ENCODE peak calls at places on chromosomes 3 and 15, in four cellular contexts. Z is heart left ventricle, Q is aorta, L is BE2C. I is an unnamed sample. For H3K4me1 and H3K27me3, the result is how much of the 10 kb centered on the place peaks cover.

GRCh38 chr3:150710097-150710496 is 6.4 kb upstream of the ERICH6 start:
- DNase-seq in Z (no peak), Q (no peak), L (no peak), I (no peak)

GRCh38 chr3:138984816-138985215 is 21.3 kb downstream of the PRR23A start:
- DNase-seq in Z (no peak), Q (no peak), L (no peak), I (no peak)

GRCh38 chr15:77506311-77507150 is 85.8 kb downstream of the HMG20A start:
- DNase-seq in Z (peak), Q (no peak), L (no peak), I (peak)

GRCh38 chr3:188123170-188123920 is 30.6 kb upstream of the LPP start:
- DNase-seq in Z (no peak), Q (no peak), L (no peak), I (no peak)

GRCh38 chr3:41975421-41976103 is 13.7 kb upstream of the ULK4 start:
- DNase-seq in Z (no peak), Q (no peak), L (no peak), I (no peak)

GRCh38 chr15:80010131-80010673 is 39.2 kb upstream of the BCL2A1 start:
- DNase-seq in Z (no peak), Q (no peak), L (no peak), I (no peak)

GRCh38 chr3:72547183-72547582 is 301.1 kb downstream of the SHQ1 start:
- DNase-seq in Z (no peak), Q (no peak), L (no peak), I (no peak)

GRCh38 chr15:59165726-59166125 is 40.9 kb upstream of the LDHAL6B start:
- DNase-seq in Z (no peak), Q (no peak), L (no peak), I (no peak)

GRCh38 chr15:51982013-51982769 is 10.6 kb upstream of the LEO1 start:
- DNase-seq in Z (no peak), Q (no peak), L (peak), I (no peak)

GRCh38 chr3:57793737-57794187 is 37.7 kb downstream of the SLMAP start:
- DNase-seq in Z (no peak), Q (no peak), L (no peak), I (no peak)

GRCh38 chr3:57796261-57796660 is 40.2 kb downstream of the SLMAP start:
- DNase-seq in Z (no peak), Q (no peak), L (no peak), I (no peak)

GRCh38 chr3:57794501-57794900 is 38.4 kb downstream of the SLMAP start:
- DNase-seq in Z (no peak), Q (no peak), L (no peak), I (no peak)

GRCh38 chr3:57794951-57795350 is 38.8 kb downstream of the SLMAP start:
- DNase-seq in Z (no peak), Q (no peak), L (no peak), I (no peak)

GRCh38 chr3:57797701-57798487 is 41.8 kb downstream of the SLMAP start:
- DNase-seq in Z (no peak), Q (no peak), L (no peak), I (no peak)
- H3K4me1 ChIP-seq in Z (under half), Q (under half), L (under half), I (half or more)

GRCh38 chr15:89127054-89127702 is 38.9 kb downstream of the ABHD2 start:
- DNase-seq in Z (no peak), Q (no peak), L (no peak), I (no peak)

GRCh38 chr15:89129123-89129815 is 41.0 kb downstream of the ABHD2 start:
- DNase-seq in Z (no peak), Q (peak), L (peak), I (no peak)

GRCh38 chr15:89130194-89130593 is 41.9 kb downstream of the ABHD2 start:
- DNase-seq in Z (no peak), Q (no peak), L (no peak), I (no peak)

GRCh38 chr15:89128320-89129122 is 40.3 kb downstream of the ABHD2 start:
- DNase-seq in Z (no peak), Q (no peak), L (no peak), I (no peak)

GRCh38 chr15:89129816-89130134 is 41.5 kb downstream of the ABHD2 start:
- DNase-seq in Z (no peak), Q (no peak), L (no peak), I (no peak)
- H3K27me3 ChIP-seq in Z (under half), Q (under half), L (under half), I (under half)

GRCh38 chr15:84749111-84749991 is 959 bp downstream of the ZNF592 start:
- DNase-seq in Z (peak), Q (peak), L (peak), I (peak)

GRCh38 chr15:84748274-84749110 is at the start of gene ZNF592:
- DNase-seq in Z (peak), Q (peak), L (peak), I (peak)

GRCh38 chr15:84752195-84752594 is 3.8 kb downstream of the ZNF592 start:
- DNase-seq in Z (no peak), Q (no peak), L (no peak), I (no peak)

GRCh38 chr15:84750583-84751092 is 2.2 kb downstream of the ZNF592 start:
- DNase-seq in Z (no peak), Q (peak), L (no peak), I (no peak)

GRCh38 chr15:84747423-84748273 is 744 bp upstream of the ZNF592 start:
- DNase-seq in Z (peak), Q (peak), L (peak), I (peak)
- H3K4me1 ChIP-seq in Z (half or more), Q (under half), L (under half), I (half or more)

DNA sequence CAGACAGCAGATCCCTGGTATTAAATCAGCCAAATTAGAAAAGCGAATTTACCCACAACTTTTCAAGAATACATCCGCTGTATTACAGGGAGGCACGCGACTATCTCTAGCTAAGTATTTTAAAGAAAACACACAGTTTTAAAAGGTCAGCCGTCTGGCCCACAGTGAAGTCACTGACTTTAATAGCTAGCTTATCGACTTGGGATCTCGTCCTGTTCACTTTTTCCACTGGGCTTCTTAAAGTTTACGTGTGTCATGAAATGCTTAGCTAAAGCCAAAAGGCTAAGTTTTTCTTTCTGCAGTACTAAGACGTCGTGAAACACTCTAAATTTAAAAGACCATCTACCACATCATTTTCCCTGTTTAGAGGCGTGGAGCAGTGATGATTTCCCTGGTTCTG is 27.2 kb downstream of the LRIG1 start:
- DNase-seq in Z (no peak), Q (no peak), L (no peak), I (no peak)
- H3K27me3 ChIP-seq in Z (under half), Q (under half), L (under half), I (under half)

I was measured in left ventricle myocardium inferior.